ENCODE peak calls at places on chromosomes 16 and 17, in nine cellular contexts. A, P, V, O, F, T, H, W and E are unnamed samples.
A peak's percentile ranks its signal among the peaks of the same experiment; 100 is the strongest.

GRCh38 chr17:20122236-20122879 is 113.2 kb downstream of the SPECC1 start:
- DNase-seq in W (no peak), H (no peak), V (peak; percentile 13), T (no peak), A (no peak), P (no peak), F (no peak), O (no peak), E (no peak)

GRCh38 chr16:31476305-31477219 is 4.6 kb downstream of the TGFB1I1 start:
- DNase-seq in A (peak; percentile 94), F (peak; percentile 81), V (peak; percentile 89), T (peak; percentile 97), H (peak; percentile 72), P (peak; percentile 78), O (no peak), W (peak; percentile 73), E (no peak)

GRCh38 chr16:89257281-89257731 is 39.8 kb downstream of the ZNF778 start:
- DNase-seq in O (no peak), P (no peak), A (no peak), V (peak; percentile 34), W (no peak), T (peak; percentile 72), F (no peak), H (no peak), E (no peak)

GRCh38 chr16:72635694-72636093 is 412.2 kb downstream of the ZFHX3 start:
- DNase-seq in F (no peak), P (no peak), W (no peak), H (no peak), O (no peak), A (no peak), T (no peak), V (no peak), E (no peak)

GRCh38 chr16:15993946-15994665 is 44.7 kb downstream of the ABCC1 start:
- DNase-seq in A (no peak), T (no peak), F (no peak), H (no peak), P (no peak), O (no peak), W (no peak), V (no peak), E (no peak)

GRCh38 chr17:82338858-82339633 is 5.5 kb upstream of the SECTM1 start:
- DNase-seq in V (peak; percentile 70), P (no peak), A (peak; percentile 55), H (no peak), T (peak; percentile 84), O (no peak), W (no peak), F (no peak), E (peak; percentile 80)

GRCh38 chr16:53061256-53061655 is 6.5 kb downstream of the CHD9 start:
- DNase-seq in T (no peak), H (no peak), O (no peak), A (no peak), W (no peak), V (no peak), F (no peak), P (no peak), E (no peak)

GRCh38 chr16:57485916-57486857 is at the start of gene DOK4:
- DNase-seq in H (peak; percentile 87), T (peak; percentile 93), O (no peak), W (peak; percentile 63), A (peak; percentile 89), P (peak; percentile 60), V (peak; percentile 89), F (peak; percentile 91), E (peak; percentile 77)

GRCh38 chr16:12340151-12340733 is 363.7 kb downstream of the SNX29 start:
- DNase-seq in F (peak; percentile 55), A (peak; percentile 73), P (no peak), H (no peak), O (no peak), W (no peak), V (peak; percentile 19), T (no peak), E (no peak)

GRCh38 chr17:79196913-79197312 is 122.3 kb downstream of the ENGASE start:
- DNase-seq in F (no peak), A (no peak), W (no peak), V (no peak), T (no peak), O (no peak), P (no peak), H (no peak), E (no peak)

GRCh38 chr17:79188679-79189078 is 114.1 kb downstream of the ENGASE start:
- DNase-seq in A (no peak), P (no peak), V (no peak), W (no peak), T (no peak), H (no peak), F (no peak), O (no peak), E (no peak)

GRCh38 chr17:79191270-79191934 is 116.8 kb downstream of the ENGASE start:
- DNase-seq in O (no peak), A (no peak), H (no peak), V (no peak), T (no peak), P (no peak), W (no peak), F (no peak), E (no peak)

GRCh38 chr17:79189264-79189663 is 114.6 kb downstream of the ENGASE start:
- DNase-seq in V (no peak), A (no peak), T (no peak), P (no peak), H (no peak), O (no peak), W (no peak), F (no peak), E (no peak)

GRCh38 chr17:79192503-79193500 is 118.2 kb downstream of the ENGASE start:
- DNase-seq in P (no peak), W (peak; percentile 2), T (no peak), H (peak; percentile 29), O (no peak), F (no peak), A (peak; percentile 44), V (peak; percentile 22), E (no peak)
- H3K27ac ChIP-seq in P (no peak overlapping the region), W (no peak overlapping the region), T (no peak overlapping the region), H (no peak overlapping the region), O (no peak overlapping the region), F (no peak overlapping the region), A (no peak overlapping the region), V (no peak overlapping the region), E (no peak overlapping the region)

DNA sequence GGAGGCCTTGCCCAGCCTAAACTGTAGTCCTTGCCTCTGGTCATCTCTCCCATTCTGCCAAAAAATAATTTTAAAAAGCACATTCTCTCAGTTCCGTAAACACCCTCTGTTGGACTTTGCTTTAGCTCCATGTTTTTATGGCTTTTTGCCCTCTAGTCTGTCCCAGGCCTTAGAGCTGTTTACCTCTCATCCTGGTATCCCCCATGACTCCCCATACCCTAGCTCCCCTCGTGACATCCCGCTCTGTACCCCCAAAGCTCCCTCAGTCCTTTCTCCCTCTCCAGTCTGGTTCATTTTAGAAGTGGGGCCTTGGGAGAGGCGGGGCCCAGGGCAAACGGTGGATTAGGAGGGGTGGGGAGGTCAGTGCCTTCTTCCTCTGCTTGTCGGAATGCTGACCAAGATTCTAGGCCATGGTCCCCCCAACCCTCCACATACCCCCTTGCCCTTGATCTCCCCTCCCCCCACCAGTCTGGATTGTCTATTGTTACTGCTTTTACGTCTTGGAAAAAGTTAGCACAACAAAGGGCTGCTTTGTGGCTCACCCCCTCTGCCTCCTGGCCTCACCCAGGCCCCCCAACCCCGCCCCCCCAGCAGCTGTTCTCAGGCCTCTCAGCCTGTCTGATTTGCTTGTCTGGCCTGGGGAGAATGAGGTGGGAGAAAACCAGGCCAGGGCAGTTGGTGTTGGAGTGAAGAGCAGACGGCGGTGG is 18.3 kb downstream of the GJD3 start:
- DNase-seq in P (no peak), V (no peak), H (no peak), O (no peak), W (no peak), T (no peak), F (no peak), A (no peak), E (no peak)
- H3K4me1 ChIP-seq in P (peaks cover 66% of the 10 kb centered on the region), V (peaks cover 50% of the 10 kb centered on the region), H (peaks cover 96% of the 10 kb centered on the region), O (peaks cover 82% of the 10 kb centered on the region), W (peaks cover 75% of the 10 kb centered on the region), T (peaks cover 74% of the 10 kb centered on the region), F (no peaks in the 10 kb centered on the region), A (peaks cover 73% of the 10 kb centered on the region), E (peaks cover 66% of the 10 kb centered on the region)

DNA sequence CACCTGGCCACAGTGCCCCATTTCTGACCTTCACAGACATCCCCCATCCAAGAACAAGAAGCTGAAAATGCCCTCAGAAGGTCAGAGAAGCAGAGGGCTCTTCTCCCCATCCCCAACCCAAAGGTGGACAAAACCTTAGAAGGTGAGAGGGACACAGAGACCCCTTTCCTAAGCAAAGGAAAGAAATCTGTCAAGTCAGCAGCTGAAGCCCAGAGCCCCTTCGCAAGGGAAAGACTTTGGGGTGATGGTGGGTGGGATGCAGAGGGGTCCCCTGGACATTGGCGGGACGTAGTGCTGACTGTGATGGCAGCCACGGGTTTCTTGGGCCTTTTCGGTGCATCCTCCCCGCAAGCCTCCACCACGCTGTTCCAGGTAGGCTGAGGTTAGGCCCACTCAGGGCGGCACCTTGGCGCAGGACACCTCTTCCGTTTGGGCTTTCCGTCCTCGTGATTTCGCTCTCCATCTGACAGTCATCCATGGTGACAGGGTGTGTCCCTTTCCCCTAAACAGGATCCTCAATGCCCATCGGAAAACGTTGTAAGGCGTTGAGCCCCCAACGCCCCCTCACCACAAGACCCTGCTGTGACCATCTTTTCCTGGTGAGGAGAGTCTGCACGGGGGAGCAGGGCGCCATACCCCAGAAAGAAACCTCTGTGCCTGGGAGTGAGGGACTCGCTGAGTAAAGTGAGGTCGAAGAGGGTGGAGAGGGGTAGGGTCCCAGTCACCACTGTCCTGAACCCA is 10.7 kb upstream of the GSDMA start:
- DNase-seq in F (peak; percentile 74), T (peak; percentile 82), W (no peak), P (no peak), V (no peak), H (no peak), A (peak; percentile 18), O (no peak), E (no peak)
- H3K4me3 ChIP-seq in F (peak overlapping the region; percentile 55), T (peak overlapping the region; percentile 12), W (peak overlapping the region; percentile 51), P (peak overlapping the region; percentile 66), V (no peak overlapping the region), H (peak overlapping the region; percentile 64), A (no peak overlapping the region), O (peak overlapping the region; percentile 43), E (peak overlapping the region; percentile 11)

GRCh38 chr16:54801445-54801844 is 129.2 kb upstream of the IRX5 start:
- DNase-seq in T (no peak), A (no peak), O (no peak), F (no peak), W (no peak), P (no peak), V (no peak), H (no peak), E (no peak)

GRCh38 chr16:54792811-54793210 is 137.9 kb upstream of the IRX5 start:
- DNase-seq in T (no peak), H (no peak), A (no peak), W (no peak), O (no peak), V (no peak), F (no peak), P (no peak), E (no peak)

DNA sequence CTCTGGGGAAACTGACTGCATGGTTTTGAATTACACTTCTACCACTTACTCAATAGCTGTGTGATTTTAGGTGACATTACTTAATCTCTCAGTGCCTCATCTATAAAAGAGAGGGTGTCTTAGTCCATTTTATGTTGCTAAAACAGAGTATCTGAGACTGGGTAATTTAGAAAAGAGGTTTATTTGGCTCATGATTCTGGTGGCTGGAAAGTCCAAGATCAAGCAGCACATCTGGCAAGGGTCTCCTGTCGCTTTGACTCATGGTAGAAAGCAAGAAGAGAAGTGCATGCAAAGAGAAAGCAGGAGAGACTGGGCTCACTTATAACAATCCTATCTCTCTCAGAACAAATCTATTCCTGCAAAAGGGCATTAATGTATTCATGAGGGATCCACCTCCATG is 132.4 kb upstream of the IRX5 start:
- DNase-seq in T (no peak), H (no peak), V (no peak), W (no peak), F (no peak), P (no peak), O (no peak), A (no peak), E (no peak)
- H3K27ac ChIP-seq in T (no peak overlapping the region), H (no peak overlapping the region), V (no peak overlapping the region), W (no peak overlapping the region), F (no peak overlapping the region), P (no peak overlapping the region), O (no peak overlapping the region), A (no peak overlapping the region), E (no peak overlapping the region)